ENCODE peak calls at places on chromosome 10, in five cellular contexts. One of them, this sample, is unnamed.

GRCh38 chr10:52999258-52999657 is 226.7 kb upstream of the MBL2 start:
- DNase-seq in GM23338: no peak
- DNase-seq in hepatocyte: no peak
- DNase-seq in MM.1S: no peak
- DNase-seq in neural progenitor cell: no peak
- DNase-seq in this sample: no peak

GRCh38 chr10:45420453-45421192 is 46.6 kb downstream of the ALOX5 start:
- DNase-seq in GM23338: no peak
- DNase-seq in hepatocyte: no peak
- DNase-seq in MM.1S: peak
- DNase-seq in neural progenitor cell: no peak
- DNase-seq in this sample: peak

GRCh38 chr10:103475437-103475836 is 3.6 kb downstream of the CALHM3 start:
- DNase-seq in GM23338: no peak
- DNase-seq in hepatocyte: no peak
- DNase-seq in MM.1S: no peak
- DNase-seq in neural progenitor cell: no peak
- DNase-seq in this sample: no peak

GRCh38 chr10:63700935-63701263 is 179.7 kb downstream of the REEP3 start:
- DNase-seq in GM23338: no peak
- DNase-seq in hepatocyte: no peak
- DNase-seq in MM.1S: no peak
- DNase-seq in neural progenitor cell: no peak
- DNase-seq in this sample: no peak

GRCh38 chr10:71582019-71582418 is 137.6 kb downstream of the C10orf105 start:
- DNase-seq in GM23338: peak
- DNase-seq in hepatocyte: peak
- DNase-seq in MM.1S: no peak
- DNase-seq in neural progenitor cell: peak
- DNase-seq in this sample: no peak

GRCh38 chr10:73653701-73654100 is 2.1 kb downstream of the SYNPO2L start:
- DNase-seq in GM23338: peak
- DNase-seq in hepatocyte: no peak
- DNase-seq in MM.1S: no peak
- DNase-seq in neural progenitor cell: peak
- DNase-seq in this sample: peak

GRCh38 chr10:84348431-84348830 is 20.0 kb downstream of the CCSER2 start:
- DNase-seq in GM23338: no peak
- DNase-seq in hepatocyte: no peak
- DNase-seq in MM.1S: no peak
- DNase-seq in neural progenitor cell: no peak
- DNase-seq in this sample: no peak

GRCh38 chr10:36042135-36042534 is 400.0 kb upstream of the FZD8 start:
- DNase-seq in GM23338: peak
- DNase-seq in hepatocyte: no peak
- DNase-seq in MM.1S: no peak
- DNase-seq in neural progenitor cell: peak
- DNase-seq in this sample: no peak

GRCh38 chr10:32298066-32298812 is 48.7 kb downstream of the EPC1 start:
- DNase-seq in GM23338: no peak
- DNase-seq in hepatocyte: no peak
- DNase-seq in MM.1S: no peak
- DNase-seq in neural progenitor cell: no peak
- DNase-seq in this sample: no peak

GRCh38 chr10:33211123-33211878 is 123.2 kb downstream of the NRP1 start:
- DNase-seq in GM23338: no peak
- DNase-seq in hepatocyte: peak
- DNase-seq in MM.1S: no peak
- DNase-seq in neural progenitor cell: no peak
- DNase-seq in this sample: no peak

GRCh38 chr10:3401491-3401938 is 228.9 kb upstream of the PITRM1 start:
- DNase-seq in GM23338: no peak
- DNase-seq in hepatocyte: no peak
- DNase-seq in MM.1S: no peak
- DNase-seq in neural progenitor cell: no peak
- DNase-seq in this sample: no peak

GRCh38 chr10:77592510-77592909 is 45.1 kb downstream of the KCNMA1 start:
- DNase-seq in GM23338: no peak
- DNase-seq in hepatocyte: no peak
- DNase-seq in MM.1S: no peak
- DNase-seq in neural progenitor cell: no peak
- DNase-seq in this sample: no peak

GRCh38 chr10:103445767-103446567 is 6.2 kb downstream of the CALHM2 start:
- DNase-seq in GM23338: no peak
- DNase-seq in hepatocyte: no peak
- DNase-seq in MM.1S: no peak
- DNase-seq in neural progenitor cell: no peak
- DNase-seq in this sample: no peak

GRCh38 chr10:5254488-5254887 is 57.9 kb downstream of the AKR1C4 start:
- DNase-seq in GM23338: no peak
- DNase-seq in hepatocyte: no peak
- DNase-seq in MM.1S: no peak
- DNase-seq in neural progenitor cell: no peak
- DNase-seq in this sample: no peak

GRCh38 chr10:22611425-22612111 is 102.8 kb downstream of the PIP4K2A start:
- DNase-seq in GM23338: no peak
- DNase-seq in hepatocyte: no peak
- DNase-seq in MM.1S: peak
- DNase-seq in neural progenitor cell: no peak
- DNase-seq in this sample: peak

GRCh38 chr10:130050721-130051120 is 59.9 kb downstream of the C10orf143 start:
- DNase-seq in GM23338: no peak
- DNase-seq in hepatocyte: no peak
- DNase-seq in MM.1S: no peak
- DNase-seq in neural progenitor cell: no peak
- DNase-seq in this sample: no peak

GRCh38 chr10:34495938-34496337 is 319.2 kb downstream of the PARD3 start:
- DNase-seq in GM23338: no peak
- DNase-seq in hepatocyte: no peak
- DNase-seq in MM.1S: no peak
- DNase-seq in neural progenitor cell: no peak
- DNase-seq in this sample: no peak

GRCh38 chr10:78295242-78295641 is 261.6 kb downstream of the RPS24 start:
- DNase-seq in GM23338: no peak
- DNase-seq in hepatocyte: no peak
- DNase-seq in MM.1S: no peak
- DNase-seq in neural progenitor cell: no peak
- DNase-seq in this sample: no peak

GRCh38 chr10:84188815-84189214 is 5.5 kb upstream of the CDHR1 start:
- DNase-seq in GM23338: no peak
- DNase-seq in hepatocyte: no peak
- DNase-seq in MM.1S: no peak
- DNase-seq in neural progenitor cell: no peak
- DNase-seq in this sample: no peak

GRCh38 chr10:10528563-10528910 is 489.1 kb upstream of the CELF2 start:
- DNase-seq in GM23338: no peak
- DNase-seq in hepatocyte: no peak
- DNase-seq in MM.1S: no peak
- DNase-seq in neural progenitor cell: no peak
- DNase-seq in this sample: no peak

GRCh38 chr10:13681095-13681494 is 94.3 kb downstream of the PRPF18 start:
- DNase-seq in GM23338: no peak
- DNase-seq in hepatocyte: no peak
- DNase-seq in MM.1S: no peak
- DNase-seq in neural progenitor cell: no peak
- DNase-seq in this sample: no peak

GRCh38 chr10:122298206-122298597 is 27.1 kb downstream of the BTBD16 start:
- DNase-seq in GM23338: no peak
- DNase-seq in hepatocyte: no peak
- DNase-seq in MM.1S: no peak
- DNase-seq in neural progenitor cell: no peak
- DNase-seq in this sample: no peak

GRCh38 chr10:122296363-122297120 is 25.4 kb downstream of the BTBD16 start:
- DNase-seq in GM23338: no peak
- DNase-seq in hepatocyte: no peak
- DNase-seq in MM.1S: no peak
- DNase-seq in neural progenitor cell: no peak
- DNase-seq in this sample: no peak

GRCh38 chr10:122297583-122297982 is 26.5 kb downstream of the BTBD16 start:
- DNase-seq in GM23338: no peak
- DNase-seq in hepatocyte: no peak
- DNase-seq in MM.1S: no peak
- DNase-seq in neural progenitor cell: no peak
- DNase-seq in this sample: no peak

GRCh38 chr10:122299423-122300075 is 28.5 kb downstream of the BTBD16 start:
- DNase-seq in GM23338: no peak
- DNase-seq in hepatocyte: no peak
- DNase-seq in MM.1S: no peak
- DNase-seq in neural progenitor cell: no peak
- DNase-seq in this sample: no peak

DNA sequence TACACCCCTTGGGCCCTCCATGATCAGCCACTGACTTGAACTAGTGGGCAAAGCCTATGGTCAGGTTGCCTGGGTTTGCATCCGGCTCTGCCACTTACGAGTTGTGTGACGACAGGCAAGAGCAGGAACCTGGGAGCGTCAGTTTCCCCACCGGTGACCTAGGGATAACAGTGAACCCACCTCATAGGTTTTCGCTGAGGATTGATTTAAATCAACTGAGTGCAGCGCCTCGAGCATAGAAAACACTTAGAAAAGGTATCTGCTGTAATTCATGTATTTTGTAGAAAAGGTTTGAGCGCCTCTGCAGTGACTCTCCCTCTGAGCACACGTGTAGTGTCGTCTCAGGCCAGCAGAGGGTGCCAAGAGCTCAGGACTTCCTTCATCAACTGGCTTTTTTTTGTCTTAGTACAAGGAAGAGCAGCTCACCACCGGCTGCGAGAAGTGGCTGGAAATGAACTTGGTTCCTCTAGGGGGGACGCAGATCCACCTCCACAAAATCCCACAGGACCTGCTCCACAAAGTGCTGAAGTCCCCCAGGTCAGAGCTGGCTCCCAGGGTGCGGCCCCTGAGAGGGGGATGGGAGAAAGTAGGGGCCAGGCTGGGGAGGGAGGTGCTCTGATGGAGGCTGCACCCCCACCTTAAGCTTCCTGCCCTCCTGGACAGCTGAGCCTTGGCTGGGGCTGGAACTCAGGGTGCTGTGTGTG is 27.7 kb downstream of the BTBD16 start:
- DNase-seq in GM23338: peak
- DNase-seq in hepatocyte: peak
- DNase-seq in MM.1S: peak
- DNase-seq in neural progenitor cell: peak
- DNase-seq in this sample: peak
- H2AFZ ChIP-seq in GM23338: peak
- H2AFZ ChIP-seq in hepatocyte: peak
- H2AFZ ChIP-seq in MM.1S: no peak
- H2AFZ ChIP-seq in neural progenitor cell: no peak
- H2AFZ ChIP-seq in this sample: peak

GRCh38 chr10:123229927-123230630 is 75.9 kb downstream of the BUB3 start:
- DNase-seq in GM23338: no peak
- DNase-seq in hepatocyte: no peak
- DNase-seq in MM.1S: no peak
- DNase-seq in neural progenitor cell: no peak
- DNase-seq in this sample: no peak
- TF ChIP-seq EZH2phosphoT487 in GM23338: no peak
- TF ChIP-seq EZH2phosphoT487 in hepatocyte: no peak
- TF ChIP-seq EZH2phosphoT487 in MM.1S: no peak
- TF ChIP-seq EZH2phosphoT487 in neural progenitor cell: no peak
- TF ChIP-seq EZH2phosphoT487 in this sample: no peak

GRCh38 chr10:31145986-31146385 is 114.3 kb upstream of the ZNF438 start:
- DNase-seq in GM23338: no peak
- DNase-seq in hepatocyte: no peak
- DNase-seq in MM.1S: no peak
- DNase-seq in neural progenitor cell: no peak
- DNase-seq in this sample: no peak
- H3K27ac ChIP-seq in GM23338: no peak
- H3K27ac ChIP-seq in hepatocyte: no peak
- H3K27ac ChIP-seq in MM.1S: no peak
- H3K27ac ChIP-seq in neural progenitor cell: no peak
- H3K27ac ChIP-seq in this sample: no peak

DNA sequence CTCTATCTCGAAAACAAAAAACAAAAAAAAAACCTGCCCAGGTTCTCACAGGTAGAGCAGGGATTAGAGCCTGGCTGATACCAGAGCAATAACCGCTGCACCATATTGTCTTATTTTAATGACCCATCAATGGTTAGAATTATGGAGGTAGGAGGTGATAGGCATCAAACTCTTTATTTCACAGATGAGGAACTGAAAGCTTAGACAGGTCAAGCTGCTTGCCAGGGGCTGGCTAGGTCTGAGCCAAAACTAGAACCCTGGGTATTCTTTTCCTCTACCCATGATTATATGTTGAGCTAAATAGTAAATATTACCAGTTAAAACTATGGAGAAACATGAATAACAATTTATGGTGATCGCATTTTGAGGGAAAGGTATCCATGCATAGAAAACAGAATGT is 2.0 kb upstream of the PPP1R3C start:
- DNase-seq in GM23338: no peak
- DNase-seq in hepatocyte: no peak
- DNase-seq in MM.1S: no peak
- DNase-seq in neural progenitor cell: no peak
- DNase-seq in this sample: no peak
- H2AFZ ChIP-seq in GM23338: no peak
- H2AFZ ChIP-seq in hepatocyte: no peak
- H2AFZ ChIP-seq in MM.1S: no peak
- H2AFZ ChIP-seq in neural progenitor cell: no peak
- H2AFZ ChIP-seq in this sample: no peak

DNA sequence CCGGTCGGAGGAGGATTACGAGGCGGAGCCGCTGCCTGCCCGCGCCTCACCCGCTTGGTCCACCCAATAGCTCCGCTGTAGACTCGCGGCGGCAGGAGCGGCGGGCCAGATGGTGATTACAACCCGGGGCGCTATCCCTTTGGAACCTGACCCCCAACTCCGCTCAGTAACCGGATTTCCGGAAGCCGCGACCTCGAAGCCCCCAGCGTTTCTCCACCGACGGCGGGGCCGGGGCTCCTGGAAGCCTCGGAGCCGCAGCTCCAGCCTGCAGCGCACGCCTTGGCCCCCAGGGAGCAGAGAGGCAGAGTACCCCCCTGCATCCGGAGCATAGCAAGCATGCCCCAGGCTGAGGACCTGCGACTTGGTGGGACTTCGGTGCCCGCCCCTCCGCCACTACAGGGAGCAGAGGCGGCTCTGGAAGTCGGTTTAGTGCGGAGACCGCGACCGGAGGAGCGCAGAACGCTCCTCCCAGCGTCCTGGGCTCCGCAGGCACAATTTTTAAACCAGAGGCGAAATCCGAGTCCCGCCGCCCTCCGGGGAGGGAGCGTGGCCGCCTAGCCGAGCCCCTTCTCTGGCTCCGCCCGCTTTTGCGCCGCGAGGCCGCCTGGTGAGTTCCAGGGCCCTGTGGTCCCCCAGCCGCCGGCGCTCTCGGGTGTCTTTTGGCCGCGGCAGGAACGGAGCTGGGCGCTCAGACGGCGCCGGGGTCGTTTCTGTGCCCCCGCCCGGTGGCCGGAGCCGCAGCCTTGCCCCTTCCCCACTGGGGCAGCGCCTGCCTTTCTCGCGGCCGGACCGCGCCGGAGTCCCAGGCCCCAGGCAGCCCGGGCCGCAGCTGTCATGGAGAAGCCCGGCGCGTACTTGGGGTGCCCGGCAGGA is 28.2 kb upstream of the BMS1 start:
- DNase-seq in GM23338: peak
- DNase-seq in hepatocyte: peak
- DNase-seq in MM.1S: no peak
- DNase-seq in neural progenitor cell: peak
- DNase-seq in this sample: no peak
- TF ChIP-seq EZH2phosphoT487 in GM23338: no peak
- TF ChIP-seq EZH2phosphoT487 in hepatocyte: no peak
- TF ChIP-seq EZH2phosphoT487 in MM.1S: no peak
- TF ChIP-seq EZH2phosphoT487 in neural progenitor cell: peak
- TF ChIP-seq EZH2phosphoT487 in this sample: no peak